ENCODE peak calls at places on chromosome 18, in eight cellular contexts. B is PC-3, V is OCI-LY7, Y is MM.1S, O is GM23338, Z is HCT116, E is hepatocyte, M is neural progenitor cell. A is an unnamed sample.
A peak's percentile ranks its signal among the peaks of the same experiment; 100 is the strongest.

GRCh38 chr18:22066083-22066485 is 103.3 kb upstream of the GATA6 start:
- DNase-seq in B (no peak), V (no peak), Y (no peak), O (peak; percentile 48), Z (no peak), E (no peak), M (no peak), A (no peak)

GRCh38 chr18:71831039-71831438 is 713.1 kb downstream of the CBLN2 start:
- DNase-seq in B (peak; percentile 86), V (no peak), Y (no peak), O (no peak), Z (no peak), E (no peak), M (no peak), A (no peak)

GRCh38 chr18:28045176-28045810 is 131.6 kb downstream of the CDH2 start:
- DNase-seq in B (peak; percentile 30), V (no peak), Y (no peak), O (peak; percentile 14), Z (no peak), E (peak; percentile 11), M (no peak), A (peak; percentile 73)

GRCh38 chr18:29712785-29713184 is 1329.8 kb downstream of the DSC3 start:
- DNase-seq in B (no peak), V (no peak), Y (no peak), O (peak; percentile 4), Z (no peak), E (no peak), M (no peak), A (no peak)

GRCh38 chr18:7812431-7813063 is 245.4 kb downstream of the PTPRM start:
- DNase-seq in B (peak; percentile 67), V (no peak), Y (no peak), O (no peak), Z (no peak), E (no peak), M (no peak), A (peak; percentile 74)

GRCh38 chr18:74944676-74945075 is 264.3 kb downstream of the PTGR3 start:
- DNase-seq in B (peak; percentile 78), V (no peak), Y (no peak), O (no peak), Z (no peak), E (no peak), M (no peak), A (no peak)

GRCh38 chr18:68429809-68430208 is 285.1 kb downstream of the TMX3 start:
- DNase-seq in B (peak; percentile 62), V (no peak), Y (no peak), O (no peak), Z (no peak), E (no peak), M (no peak), A (peak; percentile 60)

GRCh38 chr18:22694954-22695353 is 238.2 kb upstream of the RBBP8 start:
- DNase-seq in B (peak; percentile 93), V (no peak), Y (no peak), O (peak; percentile 10), Z (peak; percentile 63), E (peak; percentile 90), M (no peak), A (peak; percentile 99)

GRCh38 chr18:1663879-1664705 is 759.4 kb downstream of the ADCYAP1 start:
- DNase-seq in B (peak; percentile 69), V (peak; percentile 40), Y (peak; percentile 47), O (peak; percentile 89), Z (peak; percentile 32), E (peak; percentile 76), M (peak; percentile 83), A (peak; percentile 23)

GRCh38 chr18:44678725-44679055 is 2.0 kb upstream of the SETBP1 start:
- DNase-seq in B (no peak), V (no peak), Y (no peak), O (no peak), Z (no peak), E (no peak), M (no peak), A (no peak)

GRCh38 chr18:74204543-74205152 is 56.3 kb downstream of the TIMM21 start:
- DNase-seq in B (no peak), V (no peak), Y (no peak), O (no peak), Z (no peak), E (no peak), M (no peak), A (peak; percentile 43)

GRCh38 chr18:70452501-70452900 is 163.7 kb downstream of the SOCS6 start:
- DNase-seq in B (no peak), V (no peak), Y (no peak), O (peak; percentile 24), Z (no peak), E (no peak), M (peak; percentile 44), A (no peak)

GRCh38 chr18:63446266-63446665 is 24.0 kb upstream of the VPS4B start:
- DNase-seq in B (no peak), V (no peak), Y (no peak), O (no peak), Z (no peak), E (no peak), M (no peak), A (no peak)

GRCh38 chr18:9720327-9720726 is 12.2 kb downstream of the RAB31 start:
- DNase-seq in B (no peak), V (no peak), Y (no peak), O (peak; percentile 68), Z (no peak), E (no peak), M (no peak), A (no peak)

GRCh38 chr18:70139138-70139537 is 66.3 kb downstream of the RTTN start:
- DNase-seq in B (no peak), V (no peak), Y (no peak), O (no peak), Z (no peak), E (no peak), M (no peak), A (no peak)

GRCh38 chr18:4204151-4204720 is 250.9 kb downstream of the DLGAP1 start:
- DNase-seq in B (no peak), V (no peak), Y (no peak), O (no peak), Z (no peak), E (no peak), M (no peak), A (no peak)

GRCh38 chr18:38718365-38718901 is 1152.8 kb upstream of the CELF4 start:
- DNase-seq in B (no peak), V (no peak), Y (no peak), O (no peak), Z (no peak), E (no peak), M (no peak), A (no peak)

GRCh38 chr18:3044931-3045698 is 32.2 kb upstream of the LPIN2 start:
- DNase-seq in B (peak; percentile 39), V (no peak), Y (no peak), O (no peak), Z (no peak), E (peak; percentile 63), M (no peak), A (no peak)

GRCh38 chr18:39594206-39594605 is 2028.6 kb upstream of the CELF4 start:
- DNase-seq in B (no peak), V (no peak), Y (no peak), O (no peak), Z (no peak), E (no peak), M (no peak), A (no peak)

GRCh38 chr18:23618862-23619387 is 32.6 kb upstream of the NPC1 start:
- DNase-seq in B (no peak), V (no peak), Y (no peak), O (peak; percentile 86), Z (no peak), E (peak; percentile 54), M (peak; percentile 82), A (no peak)

GRCh38 chr18:51639541-51639940 is 442.1 kb upstream of the MEX3C start:
- DNase-seq in B (no peak), V (no peak), Y (no peak), O (no peak), Z (no peak), E (no peak), M (no peak), A (no peak)

GRCh38 chr18:6219116-6219717 is 195.5 kb downstream of the L3MBTL4 start:
- DNase-seq in B (peak; percentile 78), V (peak; percentile 29), Y (peak; percentile 30), O (peak; percentile 88), Z (no peak), E (peak; percentile 80), M (peak; percentile 87), A (peak; percentile 72)

GRCh38 chr18:58785171-58785805 is 79.4 kb upstream of the ZNF532 start:
- DNase-seq in B (peak; percentile 98), V (no peak), Y (no peak), O (no peak), Z (peak; percentile 88), E (peak; percentile 80), M (no peak), A (peak; percentile 89)

GRCh38 chr18:77130229-77131099 is 2.1 kb downstream of the MBP start:
- DNase-seq in B (no peak), V (no peak), Y (no peak), O (no peak), Z (no peak), E (no peak), M (no peak), A (no peak)
- TF ChIP-seq EZH2phosphoT487 in B (no peak), V (no peak), Y (no peak), O (no peak), Z (no peak), E (no peak), M (no peak), A (no peak)

GRCh38 chr18:79527656-79528055 is 131.9 kb downstream of the NFATC1 start:
- DNase-seq in B (no peak), V (no peak), Y (no peak), O (no peak), Z (no peak), E (no peak), M (no peak), A (no peak)

GRCh38 chr18:79528296-79528695 is 132.6 kb downstream of the NFATC1 start:
- DNase-seq in B (peak; percentile 6), V (no peak), Y (no peak), O (no peak), Z (no peak), E (no peak), M (no peak), A (no peak)

GRCh38 chr18:79529296-79529695 is 133.6 kb downstream of the NFATC1 start:
- DNase-seq in B (no peak), V (no peak), Y (no peak), O (no peak), Z (no peak), E (no peak), M (no peak), A (no peak)

GRCh38 chr18:79529991-79530390 is 134.3 kb downstream of the NFATC1 start:
- DNase-seq in B (no peak), V (no peak), Y (no peak), O (no peak), Z (no peak), E (no peak), M (no peak), A (no peak)

GRCh38 chr18:79528846-79529245 is 133.1 kb downstream of the NFATC1 start:
- DNase-seq in B (peak; percentile 78), V (peak; percentile 69), Y (peak; percentile 19), O (peak; percentile 85), Z (peak; percentile 21), E (peak; percentile 77), M (peak; percentile 82), A (peak; percentile 70)
- TF ChIP-seq EZH2phosphoT487 in B (no peak), V (no peak), Y (no peak), O (no peak), Z (no peak), E (no peak), M (no peak), A (no peak)

GRCh38 chr18:46226461-46226860 is 122.3 kb downstream of the HAUS1 start:
- DNase-seq in B (no peak), V (no peak), Y (no peak), O (no peak), Z (no peak), E (no peak), M (no peak), A (peak; percentile 75)
- TF ChIP-seq EZH2phosphoT487 in B (no peak), V (no peak), Y (no peak), O (no peak), Z (no peak), E (no peak), M (no peak), A (no peak)

GRCh38 chr18:54805571-54806334 is 22.5 kb upstream of the RAB27B start:
- DNase-seq in B (peak; percentile 81), V (no peak), Y (no peak), O (no peak), Z (no peak), E (peak; percentile 50), M (no peak), A (peak; percentile 81)
- TF ChIP-seq EZH2phosphoT487 in B (no peak), V (no peak), Y (no peak), O (no peak), Z (no peak), E (no peak), M (no peak), A (peak; percentile 70)